ENCODE peak calls at places on chromosomes 13 and 19, in eight cellular contexts. One of them, this sample, is unnamed.

GRCh38 chr19:48190288-48191284 is 20.1 kb downstream of the ZSWIM9 start:
- DNase-seq in fibroblast of the aortic adventitia: no peak
- DNase-seq in CD4-positive, alpha-beta T cell: peak
- DNase-seq in stimulated activated CD8-positive, alpha-beta memory T cell treated with anti-CD3 and anti-CD28 coated beads, Interleukin-7, amount 100 ng/mL, for 1 hour: no peak
- DNase-seq in AG04450: peak
- DNase-seq in kidney epithelial cell: peak
- DNase-seq in HT-29: peak
- DNase-seq in NCI-H1930: no peak
- DNase-seq in this sample: no peak

GRCh38 chr13:31174018-31174417 is 12.3 kb upstream of the HSPH1 start:
- DNase-seq in kidney epithelial cell: no peak
- DNase-seq in NCI-H1930: no peak
- DNase-seq in HT-29: no peak
- DNase-seq in CD4-positive, alpha-beta T cell: no peak
- DNase-seq in stimulated activated CD8-positive, alpha-beta memory T cell treated with anti-CD3 and anti-CD28 coated beads, Interleukin-7, amount 100 ng/mL, for 1 hour: no peak
- DNase-seq in AG04450: peak
- DNase-seq in fibroblast of the aortic adventitia: peak
- DNase-seq in this sample: no peak

GRCh38 chr19:38233740-38234251 is 9.8 kb upstream of the DPF1 start:
- DNase-seq in NCI-H1930: peak
- DNase-seq in stimulated activated CD8-positive, alpha-beta memory T cell treated with anti-CD3 and anti-CD28 coated beads, Interleukin-7, amount 100 ng/mL, for 1 hour: peak
- DNase-seq in CD4-positive, alpha-beta T cell: peak
- DNase-seq in AG04450: peak
- DNase-seq in HT-29: peak
- DNase-seq in kidney epithelial cell: no peak
- DNase-seq in fibroblast of the aortic adventitia: peak
- DNase-seq in this sample: no peak

GRCh38 chr19:45526143-45526542 is 18.9 kb downstream of the VASP start:
- DNase-seq in AG04450: no peak
- DNase-seq in CD4-positive, alpha-beta T cell: no peak
- DNase-seq in kidney epithelial cell: no peak
- DNase-seq in HT-29: peak
- DNase-seq in fibroblast of the aortic adventitia: peak
- DNase-seq in stimulated activated CD8-positive, alpha-beta memory T cell treated with anti-CD3 and anti-CD28 coated beads, Interleukin-7, amount 100 ng/mL, for 1 hour: no peak
- DNase-seq in NCI-H1930: peak
- DNase-seq in this sample: no peak

GRCh38 chr19:44212865-44213346 is 574 bp downstream of the ZNF227 start:
- DNase-seq in NCI-H1930: no peak
- DNase-seq in fibroblast of the aortic adventitia: peak
- DNase-seq in kidney epithelial cell: no peak
- DNase-seq in CD4-positive, alpha-beta T cell: no peak
- DNase-seq in HT-29: no peak
- DNase-seq in stimulated activated CD8-positive, alpha-beta memory T cell treated with anti-CD3 and anti-CD28 coated beads, Interleukin-7, amount 100 ng/mL, for 1 hour: no peak
- DNase-seq in AG04450: no peak
- DNase-seq in this sample: no peak

GRCh38 chr19:51198641-51199040 is 26.2 kb upstream of the CD33 start:
- DNase-seq in NCI-H1930: no peak
- DNase-seq in fibroblast of the aortic adventitia: no peak
- DNase-seq in kidney epithelial cell: no peak
- DNase-seq in AG04450: no peak
- DNase-seq in HT-29: no peak
- DNase-seq in CD4-positive, alpha-beta T cell: no peak
- DNase-seq in stimulated activated CD8-positive, alpha-beta memory T cell treated with anti-CD3 and anti-CD28 coated beads, Interleukin-7, amount 100 ng/mL, for 1 hour: no peak
- DNase-seq in this sample: no peak

GRCh38 chr19:11264452-11265176 is 2.3 kb upstream of the DOCK6 start:
- DNase-seq in kidney epithelial cell: no peak
- DNase-seq in stimulated activated CD8-positive, alpha-beta memory T cell treated with anti-CD3 and anti-CD28 coated beads, Interleukin-7, amount 100 ng/mL, for 1 hour: no peak
- DNase-seq in HT-29: peak
- DNase-seq in fibroblast of the aortic adventitia: no peak
- DNase-seq in NCI-H1930: no peak
- DNase-seq in AG04450: no peak
- DNase-seq in CD4-positive, alpha-beta T cell: no peak
- DNase-seq in this sample: no peak

GRCh38 chr19:12733369-12733896 is 1.1 kb downstream of the TRIR start:
- DNase-seq in fibroblast of the aortic adventitia: peak
- DNase-seq in kidney epithelial cell: no peak
- DNase-seq in NCI-H1930: no peak
- DNase-seq in CD4-positive, alpha-beta T cell: peak
- DNase-seq in HT-29: peak
- DNase-seq in stimulated activated CD8-positive, alpha-beta memory T cell treated with anti-CD3 and anti-CD28 coated beads, Interleukin-7, amount 100 ng/mL, for 1 hour: no peak
- DNase-seq in AG04450: no peak
- DNase-seq in this sample: no peak

GRCh38 chr19:50489461-50490011 is 12.9 kb upstream of the GARIN5A start:
- DNase-seq in stimulated activated CD8-positive, alpha-beta memory T cell treated with anti-CD3 and anti-CD28 coated beads, Interleukin-7, amount 100 ng/mL, for 1 hour: no peak
- DNase-seq in NCI-H1930: no peak
- DNase-seq in HT-29: no peak
- DNase-seq in fibroblast of the aortic adventitia: no peak
- DNase-seq in AG04450: no peak
- DNase-seq in CD4-positive, alpha-beta T cell: no peak
- DNase-seq in kidney epithelial cell: no peak
- DNase-seq in this sample: no peak

GRCh38 chr13:49367640-49368431 is 76.0 kb downstream of the CAB39L start:
- DNase-seq in CD4-positive, alpha-beta T cell: no peak
- DNase-seq in NCI-H1930: no peak
- DNase-seq in HT-29: no peak
- DNase-seq in fibroblast of the aortic adventitia: peak
- DNase-seq in stimulated activated CD8-positive, alpha-beta memory T cell treated with anti-CD3 and anti-CD28 coated beads, Interleukin-7, amount 100 ng/mL, for 1 hour: no peak
- DNase-seq in kidney epithelial cell: no peak
- DNase-seq in AG04450: no peak
- DNase-seq in this sample: no peak

GRCh38 chr13:50224534-50224933 is 209.3 kb downstream of the KCNRG start:
- DNase-seq in HT-29: no peak
- DNase-seq in fibroblast of the aortic adventitia: no peak
- DNase-seq in AG04450: no peak
- DNase-seq in kidney epithelial cell: no peak
- DNase-seq in CD4-positive, alpha-beta T cell: no peak
- DNase-seq in stimulated activated CD8-positive, alpha-beta memory T cell treated with anti-CD3 and anti-CD28 coated beads, Interleukin-7, amount 100 ng/mL, for 1 hour: no peak
- DNase-seq in NCI-H1930: no peak
- DNase-seq in this sample: no peak

GRCh38 chr19:49420227-49420626 is 3.0 kb downstream of the PTH2 start:
- DNase-seq in AG04450: no peak
- DNase-seq in NCI-H1930: no peak
- DNase-seq in stimulated activated CD8-positive, alpha-beta memory T cell treated with anti-CD3 and anti-CD28 coated beads, Interleukin-7, amount 100 ng/mL, for 1 hour: no peak
- DNase-seq in CD4-positive, alpha-beta T cell: no peak
- DNase-seq in kidney epithelial cell: no peak
- DNase-seq in HT-29: no peak
- DNase-seq in fibroblast of the aortic adventitia: no peak
- DNase-seq in this sample: no peak

GRCh38 chr19:14413765-14414171 is 5.4 kb downstream of the DDX39A start:
- DNase-seq in kidney epithelial cell: no peak
- DNase-seq in HT-29: no peak
- DNase-seq in fibroblast of the aortic adventitia: peak
- DNase-seq in NCI-H1930: no peak
- DNase-seq in CD4-positive, alpha-beta T cell: no peak
- DNase-seq in stimulated activated CD8-positive, alpha-beta memory T cell treated with anti-CD3 and anti-CD28 coated beads, Interleukin-7, amount 100 ng/mL, for 1 hour: no peak
- DNase-seq in AG04450: no peak
- DNase-seq in this sample: no peak

GRCh38 chr13:49938921-49939320 is 2.8 kb upstream of the SPRYD7 start:
- DNase-seq in kidney epithelial cell: no peak
- DNase-seq in NCI-H1930: no peak
- DNase-seq in AG04450: no peak
- DNase-seq in CD4-positive, alpha-beta T cell: no peak
- DNase-seq in HT-29: peak
- DNase-seq in fibroblast of the aortic adventitia: no peak
- DNase-seq in stimulated activated CD8-positive, alpha-beta memory T cell treated with anti-CD3 and anti-CD28 coated beads, Interleukin-7, amount 100 ng/mL, for 1 hour: no peak
- DNase-seq in this sample: no peak

GRCh38 chr19:5775668-5776309 is 8.8 kb downstream of the PRR22 start:
- DNase-seq in kidney epithelial cell: no peak
- DNase-seq in HT-29: peak
- DNase-seq in NCI-H1930: no peak
- DNase-seq in stimulated activated CD8-positive, alpha-beta memory T cell treated with anti-CD3 and anti-CD28 coated beads, Interleukin-7, amount 100 ng/mL, for 1 hour: no peak
- DNase-seq in AG04450: no peak
- DNase-seq in CD4-positive, alpha-beta T cell: no peak
- DNase-seq in fibroblast of the aortic adventitia: peak
- DNase-seq in this sample: no peak

GRCh38 chr19:3142292-3142670 is 6.4 kb downstream of the GNA15 start:
- DNase-seq in HT-29: peak
- DNase-seq in fibroblast of the aortic adventitia: peak
- DNase-seq in stimulated activated CD8-positive, alpha-beta memory T cell treated with anti-CD3 and anti-CD28 coated beads, Interleukin-7, amount 100 ng/mL, for 1 hour: no peak
- DNase-seq in AG04450: peak
- DNase-seq in kidney epithelial cell: no peak
- DNase-seq in NCI-H1930: no peak
- DNase-seq in CD4-positive, alpha-beta T cell: no peak
- DNase-seq in this sample: peak

GRCh38 chr19:2321565-2322283 is 6.7 kb downstream of the LSM7 start:
- DNase-seq in kidney epithelial cell: no peak
- DNase-seq in NCI-H1930: no peak
- DNase-seq in fibroblast of the aortic adventitia: no peak
- DNase-seq in AG04450: no peak
- DNase-seq in HT-29: no peak
- DNase-seq in CD4-positive, alpha-beta T cell: no peak
- DNase-seq in stimulated activated CD8-positive, alpha-beta memory T cell treated with anti-CD3 and anti-CD28 coated beads, Interleukin-7, amount 100 ng/mL, for 1 hour: no peak
- DNase-seq in this sample: no peak

GRCh38 chr19:31943305-31943704 is 402.1 kb upstream of the ZNF507 start:
- DNase-seq in fibroblast of the aortic adventitia: no peak
- DNase-seq in stimulated activated CD8-positive, alpha-beta memory T cell treated with anti-CD3 and anti-CD28 coated beads, Interleukin-7, amount 100 ng/mL, for 1 hour: no peak
- DNase-seq in AG04450: no peak
- DNase-seq in NCI-H1930: peak
- DNase-seq in HT-29: no peak
- DNase-seq in kidney epithelial cell: no peak
- DNase-seq in CD4-positive, alpha-beta T cell: no peak
- DNase-seq in this sample: no peak

GRCh38 chr19:38711726-38712153 is 32.5 kb downstream of the CAPN12 start:
- DNase-seq in AG04450: peak
- DNase-seq in kidney epithelial cell: peak
- DNase-seq in HT-29: no peak
- DNase-seq in CD4-positive, alpha-beta T cell: no peak
- DNase-seq in NCI-H1930: no peak
- DNase-seq in fibroblast of the aortic adventitia: peak
- DNase-seq in stimulated activated CD8-positive, alpha-beta memory T cell treated with anti-CD3 and anti-CD28 coated beads, Interleukin-7, amount 100 ng/mL, for 1 hour: no peak
- DNase-seq in this sample: peak

GRCh38 chr13:28346136-28346535 is 148.8 kb downstream of the FLT1 start:
- DNase-seq in NCI-H1930: no peak
- DNase-seq in CD4-positive, alpha-beta T cell: no peak
- DNase-seq in kidney epithelial cell: no peak
- DNase-seq in AG04450: no peak
- DNase-seq in HT-29: no peak
- DNase-seq in fibroblast of the aortic adventitia: peak
- DNase-seq in stimulated activated CD8-positive, alpha-beta memory T cell treated with anti-CD3 and anti-CD28 coated beads, Interleukin-7, amount 100 ng/mL, for 1 hour: no peak
- DNase-seq in this sample: no peak

GRCh38 chr19:4524808-4525562 is 6.7 kb upstream of the PLIN4 start:
- DNase-seq in fibroblast of the aortic adventitia: peak
- DNase-seq in AG04450: no peak
- DNase-seq in NCI-H1930: peak
- DNase-seq in kidney epithelial cell: no peak
- DNase-seq in CD4-positive, alpha-beta T cell: peak
- DNase-seq in stimulated activated CD8-positive, alpha-beta memory T cell treated with anti-CD3 and anti-CD28 coated beads, Interleukin-7, amount 100 ng/mL, for 1 hour: peak
- DNase-seq in HT-29: peak
- DNase-seq in this sample: no peak

GRCh38 chr13:95440441-95441088 is 112.0 kb upstream of the CLDN10 start:
- DNase-seq in HT-29: no peak
- DNase-seq in AG04450: no peak
- DNase-seq in NCI-H1930: no peak
- DNase-seq in fibroblast of the aortic adventitia: no peak
- DNase-seq in CD4-positive, alpha-beta T cell: no peak
- DNase-seq in kidney epithelial cell: no peak
- DNase-seq in stimulated activated CD8-positive, alpha-beta memory T cell treated with anti-CD3 and anti-CD28 coated beads, Interleukin-7, amount 100 ng/mL, for 1 hour: no peak
- DNase-seq in this sample: no peak

GRCh38 chr19:1151917-1152601 is 22.0 kb downstream of the SBNO2 start:
- DNase-seq in stimulated activated CD8-positive, alpha-beta memory T cell treated with anti-CD3 and anti-CD28 coated beads, Interleukin-7, amount 100 ng/mL, for 1 hour: no peak
- DNase-seq in fibroblast of the aortic adventitia: peak
- DNase-seq in HT-29: no peak
- DNase-seq in kidney epithelial cell: no peak
- DNase-seq in CD4-positive, alpha-beta T cell: no peak
- DNase-seq in NCI-H1930: no peak
- DNase-seq in AG04450: no peak
- DNase-seq in this sample: no peak

GRCh38 chr19:16447015-16447384 is 24.8 kb downstream of the EPS15L1 start:
- DNase-seq in stimulated activated CD8-positive, alpha-beta memory T cell treated with anti-CD3 and anti-CD28 coated beads, Interleukin-7, amount 100 ng/mL, for 1 hour: no peak
- DNase-seq in kidney epithelial cell: peak
- DNase-seq in fibroblast of the aortic adventitia: peak
- DNase-seq in AG04450: peak
- DNase-seq in NCI-H1930: no peak
- DNase-seq in CD4-positive, alpha-beta T cell: peak
- DNase-seq in HT-29: no peak
- DNase-seq in this sample: peak

GRCh38 chr19:10173527-10173926 is 21.2 kb downstream of the DNMT1 start:
- DNase-seq in NCI-H1930: no peak
- DNase-seq in CD4-positive, alpha-beta T cell: no peak
- DNase-seq in AG04450: no peak
- DNase-seq in kidney epithelial cell: no peak
- DNase-seq in HT-29: no peak
- DNase-seq in fibroblast of the aortic adventitia: peak
- DNase-seq in stimulated activated CD8-positive, alpha-beta memory T cell treated with anti-CD3 and anti-CD28 coated beads, Interleukin-7, amount 100 ng/mL, for 1 hour: no peak
- DNase-seq in this sample: peak

GRCh38 chr19:5983367-5983955 is 5.5 kb upstream of the RANBP3 start:
- DNase-seq in AG04450: no peak
- DNase-seq in kidney epithelial cell: no peak
- DNase-seq in CD4-positive, alpha-beta T cell: no peak
- DNase-seq in fibroblast of the aortic adventitia: no peak
- DNase-seq in NCI-H1930: no peak
- DNase-seq in HT-29: no peak
- DNase-seq in stimulated activated CD8-positive, alpha-beta memory T cell treated with anti-CD3 and anti-CD28 coated beads, Interleukin-7, amount 100 ng/mL, for 1 hour: no peak
- DNase-seq in this sample: no peak

GRCh38 chr19:33705090-33705847 is 83.5 kb downstream of the CHST8 start:
- DNase-seq in fibroblast of the aortic adventitia: no peak
- DNase-seq in AG04450: no peak
- DNase-seq in NCI-H1930: no peak
- DNase-seq in CD4-positive, alpha-beta T cell: no peak
- DNase-seq in stimulated activated CD8-positive, alpha-beta memory T cell treated with anti-CD3 and anti-CD28 coated beads, Interleukin-7, amount 100 ng/mL, for 1 hour: no peak
- DNase-seq in kidney epithelial cell: no peak
- DNase-seq in HT-29: no peak
- DNase-seq in this sample: no peak

GRCh38 chr19:10876459-10877240 is 5.3 kb downstream of the CARM1 start:
- DNase-seq in kidney epithelial cell: no peak
- DNase-seq in CD4-positive, alpha-beta T cell: no peak
- DNase-seq in stimulated activated CD8-positive, alpha-beta memory T cell treated with anti-CD3 and anti-CD28 coated beads, Interleukin-7, amount 100 ng/mL, for 1 hour: no peak
- DNase-seq in HT-29: no peak
- DNase-seq in NCI-H1930: no peak
- DNase-seq in AG04450: no peak
- DNase-seq in fibroblast of the aortic adventitia: no peak
- DNase-seq in this sample: no peak

GRCh38 chr19:38679839-38680238 is 32.4 kb downstream of the ACTN4 start:
- DNase-seq in kidney epithelial cell: no peak
- DNase-seq in stimulated activated CD8-positive, alpha-beta memory T cell treated with anti-CD3 and anti-CD28 coated beads, Interleukin-7, amount 100 ng/mL, for 1 hour: no peak
- DNase-seq in AG04450: no peak
- DNase-seq in HT-29: no peak
- DNase-seq in CD4-positive, alpha-beta T cell: no peak
- DNase-seq in NCI-H1930: no peak
- DNase-seq in fibroblast of the aortic adventitia: no peak
- DNase-seq in this sample: no peak

This sample was measured in HS-27A.